ENCODE peak calls at places on chromosome 1, in five cellular contexts. D is thoracic aorta, R is heart left ventricle, G is pancreas, Q is lung. N is an unnamed sample.

GRCh38 chr1:226195144-226195543 is 8.6 kb upstream of the ACBD3 start:
- DNase-seq in D (no peak), R (no peak), G (no peak), Q (no peak), N (no peak)

GRCh38 chr1:200837931-200838571 is 34.7 kb upstream of the GPR25 start:
- DNase-seq in D (no peak), R (no peak), G (no peak), Q (no peak), N (no peak)

GRCh38 chr1:19210772-19211549 is 895 bp upstream of the UBR4 start:
- DNase-seq in D (no peak), R (no peak), G (no peak), Q (no peak), N (no peak)

GRCh38 chr1:80656011-80656627 is 1144.6 kb upstream of the ADGRL2 start:
- DNase-seq in D (no peak), R (no peak), G (no peak), Q (no peak), N (no peak)

GRCh38 chr1:99728494-99729235 is 37.8 kb downstream of the FRRS1 start:
- DNase-seq in D (no peak), R (peak; percentile 30), G (no peak), Q (no peak), N (no peak)

GRCh38 chr1:32759997-32760623 is 57.0 kb downstream of the YARS1 start:
- DNase-seq in D (no peak), R (no peak), G (peak; percentile 99), Q (peak; percentile 96), N (peak; percentile 96)

GRCh38 chr1:185170291-185170848 is 13.4 kb downstream of the SWT1 start:
- DNase-seq in D (no peak), R (no peak), G (no peak), Q (no peak), N (peak; percentile 21)

GRCh38 chr1:178052650-178053461 is 41.0 kb upstream of the RASAL2 start:
- DNase-seq in D (no peak), R (no peak), G (no peak), Q (no peak), N (no peak)

GRCh38 chr1:223390618-223391017 is 2.6 kb upstream of the CCDC185 start:
- DNase-seq in D (no peak), R (no peak), G (no peak), Q (no peak), N (no peak)

GRCh38 chr1:204121840-204122555 is 29.8 kb downstream of the ETNK2 start:
- DNase-seq in D (no peak), R (no peak), G (no peak), Q (no peak), N (no peak)

GRCh38 chr1:87300579-87300978 is 28.1 kb upstream of the LMO4 start:
- DNase-seq in D (no peak), R (no peak), G (no peak), Q (no peak), N (no peak)

GRCh38 chr1:87295720-87296119 is 33.0 kb upstream of the LMO4 start:
- DNase-seq in D (no peak), R (no peak), G (no peak), Q (no peak), N (no peak)

GRCh38 chr1:87294633-87295032 is 34.0 kb upstream of the LMO4 start:
- DNase-seq in D (no peak), R (no peak), G (no peak), Q (no peak), N (no peak)

GRCh38 chr1:87292684-87293493 is 35.8 kb upstream of the LMO4 start:
- DNase-seq in D (no peak), R (peak; percentile 49), G (peak; percentile 23), Q (peak; percentile 47), N (peak; percentile 49)

DNA sequence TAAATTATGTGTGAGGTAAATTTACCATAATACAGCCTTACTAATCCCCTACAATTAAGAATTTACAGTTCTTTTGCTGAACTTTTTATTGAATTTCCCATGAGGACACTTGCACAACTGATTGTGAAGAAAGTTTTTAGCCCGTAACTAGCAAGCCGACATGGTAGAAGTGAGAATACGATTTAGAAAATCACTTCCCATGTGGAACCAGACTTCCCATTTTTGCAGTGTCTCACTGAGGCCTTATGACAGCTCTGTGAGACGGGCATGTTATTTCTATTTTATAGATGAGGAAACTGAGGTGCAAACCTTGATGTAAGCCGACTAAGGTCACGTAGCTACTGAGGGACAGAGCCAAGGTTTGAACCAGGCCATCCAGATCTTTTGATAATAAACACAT is 32.5 kb upstream of the LMO4 start:
- DNase-seq in D (no peak), R (no peak), G (no peak), Q (no peak), N (no peak)
- H3K36me3 ChIP-seq in D (no peaks in the 10 kb centered on the region), R (no peaks in the 10 kb centered on the region), G (no peaks in the 10 kb centered on the region), Q (no peaks in the 10 kb centered on the region), N (no peaks in the 10 kb centered on the region)

DNA sequence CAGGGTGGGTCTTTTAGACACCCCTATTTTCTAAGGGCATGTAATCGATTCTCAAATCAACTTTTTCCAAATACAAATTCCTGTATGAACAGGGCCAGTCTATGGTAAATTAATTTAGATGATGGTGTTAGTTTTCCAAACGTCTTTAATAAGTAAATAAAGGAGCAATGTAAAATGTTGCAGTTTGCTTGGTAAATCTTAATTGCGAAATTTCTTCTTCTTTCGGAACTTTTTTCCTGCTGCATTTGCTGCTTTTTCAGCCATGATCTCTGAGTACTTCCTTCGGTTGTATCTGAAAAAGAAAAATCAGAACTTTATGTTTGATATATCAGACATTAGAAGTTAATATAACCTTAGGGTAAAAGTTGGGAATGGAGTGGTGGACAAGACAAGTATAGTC is 9.4 kb downstream of the DNTTIP2 start:
- DNase-seq in D (no peak), R (no peak), G (no peak), Q (no peak), N (no peak)
- H3K36me3 ChIP-seq in D (peaks cover 36% of the 10 kb centered on the region), R (peaks cover 53% of the 10 kb centered on the region), G (no peaks in the 10 kb centered on the region), Q (peaks cover 39% of the 10 kb centered on the region), N (no peaks in the 10 kb centered on the region)

DNA sequence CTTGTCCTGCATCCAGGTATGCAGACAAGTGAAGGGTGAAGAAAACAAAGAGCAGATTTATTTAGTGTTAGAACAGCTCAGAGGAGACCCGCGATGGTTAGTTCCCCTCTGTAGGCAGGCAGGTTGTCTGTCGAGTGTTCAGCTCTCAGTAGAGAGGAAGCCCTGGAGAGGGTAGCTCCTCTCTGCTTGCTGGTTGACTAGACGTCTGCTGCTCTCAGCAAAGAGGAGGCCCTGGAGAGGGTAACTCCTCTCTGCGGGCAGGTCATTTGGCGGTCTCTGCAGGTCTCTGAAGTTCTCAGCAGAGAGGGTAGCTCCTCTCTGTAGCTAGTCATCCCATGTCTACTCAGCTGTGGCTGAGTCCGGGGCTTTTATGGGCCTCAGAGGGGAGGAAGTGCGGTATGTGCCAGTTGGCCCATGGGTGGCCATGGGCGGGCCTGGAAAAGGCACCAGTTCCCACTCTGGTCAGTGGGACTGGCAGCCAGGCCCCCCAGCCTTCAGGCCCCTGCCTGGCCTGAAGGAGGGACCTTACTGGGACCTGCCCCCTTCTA is 13.4 kb downstream of the ZBTB40 start:
- DNase-seq in D (no peak), R (no peak), G (no peak), Q (no peak), N (no peak)
- H3K36me3 ChIP-seq in D (no peaks in the 10 kb centered on the region), R (no peaks in the 10 kb centered on the region), G (no peaks in the 10 kb centered on the region), Q (no peaks in the 10 kb centered on the region), N (no peaks in the 10 kb centered on the region)

DNA sequence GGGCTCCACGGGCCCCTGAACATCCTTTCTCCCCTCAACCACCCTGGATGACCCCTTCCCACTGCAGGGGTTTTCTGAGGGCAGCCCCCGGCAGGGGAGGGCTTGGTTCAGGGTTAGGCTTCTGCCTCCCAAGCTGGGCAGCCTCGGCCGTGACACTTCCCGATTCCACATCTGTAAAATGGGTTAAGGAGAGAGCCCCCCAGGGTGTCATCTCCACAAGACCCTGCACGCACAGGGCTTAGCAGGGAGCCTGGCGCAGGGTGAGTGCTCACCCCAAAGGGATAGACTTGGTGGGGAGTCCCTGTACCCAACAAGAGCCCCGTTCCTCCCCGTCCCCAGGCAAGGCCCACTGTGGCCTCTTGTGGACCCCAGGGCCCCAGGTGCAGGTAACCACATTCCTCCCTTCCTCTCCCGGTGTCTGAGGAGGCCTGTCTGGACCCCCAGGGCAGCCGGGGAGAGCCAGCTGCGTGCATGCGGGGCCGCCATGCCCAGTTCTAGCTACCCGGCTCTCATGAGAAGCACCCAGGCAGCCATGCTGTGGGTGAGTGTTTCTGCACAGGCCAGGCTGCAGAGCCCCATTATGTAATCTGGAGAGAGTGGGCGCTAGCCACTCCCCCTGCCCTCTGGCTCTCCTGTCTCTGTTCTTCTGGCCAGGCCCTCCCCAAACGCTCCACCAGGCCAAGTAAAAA is 18.3 kb upstream of the PLEKHG5 start:
- DNase-seq in D (no peak), R (peak; percentile 44), G (no peak), Q (no peak), N (no peak)
- H3K36me3 ChIP-seq in D (no peaks in the 10 kb centered on the region), R (no peaks in the 10 kb centered on the region), G (no peaks in the 10 kb centered on the region), Q (no peaks in the 10 kb centered on the region), N (no peaks in the 10 kb centered on the region)

GRCh38 chr1:158095737-158096335 is 84.9 kb upstream of the CD1D start:
- DNase-seq in D (no peak), R (no peak), G (no peak), Q (no peak), N (no peak)

GRCh38 chr1:158101455-158101854 is 79.2 kb upstream of the CD1D start:
- DNase-seq in D (no peak), R (no peak), G (no peak), Q (no peak), N (no peak)

GRCh38 chr1:158100498-158100897 is 80.2 kb upstream of the CD1D start:
- DNase-seq in D (no peak), R (no peak), G (no peak), Q (no peak), N (no peak)

GRCh38 chr1:158094571-158094970 is 86.1 kb upstream of the CD1D start:
- DNase-seq in D (no peak), R (no peak), G (no peak), Q (no peak), N (no peak)

DNA sequence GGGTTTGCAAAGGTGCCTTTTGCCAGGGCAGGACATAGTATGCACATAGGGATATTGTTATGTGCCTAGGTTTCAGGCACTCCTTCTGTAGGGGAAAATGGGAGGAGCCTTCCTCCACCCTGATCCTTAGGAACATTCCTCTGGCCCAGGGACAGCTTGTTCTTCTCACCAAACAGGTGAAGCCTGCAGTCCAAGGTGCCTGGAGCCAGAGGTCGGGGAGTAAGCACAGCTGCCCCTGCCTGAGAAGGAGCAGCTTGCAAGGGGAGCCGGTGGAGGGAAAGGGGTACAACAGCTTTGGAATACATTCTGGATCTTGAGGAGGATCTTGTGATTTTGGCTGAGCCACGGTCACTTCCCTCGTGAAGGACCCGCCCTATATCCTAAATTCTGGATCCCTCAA is 82.4 kb upstream of the CD1D start:
- DNase-seq in D (no peak), R (no peak), G (no peak), Q (no peak), N (no peak)
- H3K36me3 ChIP-seq in D (peaks cover 19% of the 10 kb centered on the region), R (no peaks in the 10 kb centered on the region), G (no peaks in the 10 kb centered on the region), Q (no peaks in the 10 kb centered on the region), N (peaks cover 7% of the 10 kb centered on the region)

DNA sequence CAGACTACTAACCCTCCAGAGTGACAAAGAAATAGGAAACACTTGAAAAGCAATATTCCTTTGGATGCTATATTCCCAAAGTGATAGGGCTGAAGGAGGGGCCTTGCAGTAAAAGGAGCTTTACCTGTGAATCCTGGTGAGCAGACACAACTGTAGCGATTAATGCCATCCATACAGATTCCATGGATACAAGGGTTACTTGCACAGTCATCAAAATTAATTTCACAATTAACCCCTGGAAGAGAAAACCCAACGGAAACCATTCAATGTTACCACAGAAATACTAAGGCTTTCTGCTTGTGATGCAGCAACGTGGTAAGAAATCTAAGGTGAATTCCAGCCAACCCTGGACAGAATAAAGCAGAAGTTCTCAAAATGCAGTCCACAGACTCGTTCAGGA is 63.0 kb upstream of the ADAM30 start:
- DNase-seq in D (no peak), R (no peak), G (no peak), Q (no peak), N (no peak)
- H3K36me3 ChIP-seq in D (peaks cover 8% of the 10 kb centered on the region), R (no peaks in the 10 kb centered on the region), G (no peaks in the 10 kb centered on the region), Q (peaks cover 31% of the 10 kb centered on the region), N (no peaks in the 10 kb centered on the region)